ENCODE peak calls at places on chromosomes 13 and 19, in seven cellular contexts. I is body of pancreas; C is Jurkat, Clone E6-1; N is SJSA1; X is PC-9; U is pancreas; Z is hepatocyte. T is an unnamed sample.
A peak's percentile ranks its signal among the peaks of the same experiment; 100 is the strongest.

GRCh38 chr19:57719901-57720519 is 7.4 kb downstream of the ZNF671 start:
- DNase-seq in Z (no peak), N (no peak), C (no peak), U (no peak), X (no peak), I (no peak), T (no peak)

GRCh38 chr19:56837892-56838679 is 2.4 kb downstream of the PEG3 start:
- DNase-seq in C (no peak), X (no peak), Z (no peak), U (peak; percentile 78), N (no peak), I (peak; percentile 87), T (no peak)

GRCh38 chr13:44710576-44710975 is 134.4 kb upstream of the TSC22D1 start:
- DNase-seq in I (no peak), U (no peak), N (peak; percentile 15), X (peak; percentile 89), Z (no peak), C (no peak), T (no peak)

GRCh38 chr13:59064042-59064441 is 1099.7 kb downstream of the DIAPH3 start:
- DNase-seq in N (no peak), X (no peak), U (no peak), C (no peak), Z (no peak), I (no peak), T (no peak)

GRCh38 chr13:112103260-112103843 is 36.4 kb downstream of the SOX1 start:
- DNase-seq in I (no peak), Z (no peak), C (no peak), U (no peak), X (no peak), N (no peak), T (no peak)

GRCh38 chr13:111900390-111901180 is 166.4 kb upstream of the SOX1 start:
- DNase-seq in N (no peak), C (no peak), U (no peak), X (no peak), I (no peak), Z (no peak), T (no peak)

GRCh38 chr13:104900186-104900817 is 1635.2 kb downstream of the EFNB2 start:
- DNase-seq in I (no peak), Z (no peak), X (no peak), C (no peak), N (no peak), U (no peak), T (no peak)

GRCh38 chr13:19838726-19839342 is 24.6 kb downstream of the ZMYM5 start:
- DNase-seq in C (no peak), Z (no peak), I (no peak), X (no peak), U (no peak), N (no peak), T (no peak)

GRCh38 chr19:22603518-22604440 is 30.3 kb upstream of the ZNF492 start:
- DNase-seq in I (no peak), U (no peak), Z (no peak), X (no peak), N (no peak), C (no peak), T (no peak)

GRCh38 chr19:21022996-21023395 is 2.5 kb downstream of the ZNF430 start:
- DNase-seq in C (no peak), Z (peak; percentile 38), N (no peak), U (no peak), I (no peak), X (peak; percentile 54), T (no peak)

GRCh38 chr19:15532779-15533521 is 24.6 kb downstream of the CYP4F22 start:
- DNase-seq in X (peak; percentile 58), I (peak; percentile 2), Z (no peak), U (no peak), C (no peak), N (no peak), T (peak; percentile 14)

GRCh38 chr13:114109646-114110045 is 22.8 kb downstream of the RASA3 start:
- DNase-seq in I (no peak), N (no peak), U (no peak), X (no peak), C (no peak), Z (no peak), T (no peak)

GRCh38 chr13:112710855-112711527 is 21.2 kb downstream of the ATP11A start:
- DNase-seq in N (no peak), X (no peak), U (no peak), Z (no peak), I (no peak), C (no peak), T (no peak)

GRCh38 chr19:41330946-41331678 is 21.1 kb downstream of the CCDC97 start:
- DNase-seq in I (no peak), X (no peak), N (no peak), U (no peak), Z (no peak), C (no peak), T (no peak)

GRCh38 chr13:28137556-28137955 is 789 bp upstream of the PAN3 start:
- DNase-seq in U (no peak), N (peak; percentile 0), I (peak; percentile 8), Z (no peak), X (no peak), C (no peak), T (no peak)

GRCh38 chr19:17021793-17022590 is 4.6 kb downstream of the CPAMD8 start:
- DNase-seq in U (no peak), I (peak; percentile 16), X (peak; percentile 99), N (no peak), Z (no peak), C (no peak), T (no peak)

GRCh38 chr19:32254128-32254527 is 91.3 kb upstream of the ZNF507 start:
- DNase-seq in Z (no peak), U (no peak), X (no peak), I (no peak), N (no peak), C (no peak), T (no peak)

GRCh38 chr19:30148803-30149202 is 206.8 kb downstream of the URI1 start:
- DNase-seq in I (no peak), Z (no peak), N (no peak), X (no peak), U (no peak), C (no peak), T (no peak)

DNA sequence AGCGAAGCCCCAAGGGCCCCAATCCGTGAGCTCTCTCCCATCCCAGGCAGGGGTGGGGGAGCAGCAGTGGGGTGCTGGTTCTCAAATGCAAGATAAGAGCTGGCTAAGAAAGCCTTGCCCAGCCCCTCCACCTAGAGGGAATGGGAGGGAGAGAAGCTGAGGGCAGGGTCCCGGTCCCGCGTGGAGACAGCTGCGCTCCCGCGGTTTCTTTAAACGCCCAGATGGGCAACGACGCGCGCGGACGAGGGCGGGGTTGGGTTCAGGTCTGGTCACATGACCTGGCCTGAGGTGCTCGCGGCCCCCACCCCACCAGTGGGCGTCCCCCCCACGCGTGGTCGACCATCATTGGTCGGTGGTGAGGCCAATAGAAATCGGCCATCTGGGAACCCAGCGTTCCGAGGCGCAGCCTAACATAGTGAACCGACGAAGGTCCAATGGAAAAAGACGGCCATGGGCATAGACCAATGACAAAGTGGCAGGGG is 314 bp upstream of the CALR start:
- DNase-seq in U (peak; percentile 100), I (peak; percentile 100), Z (peak; percentile 99), N (peak; percentile 98), C (peak; percentile 99), X (peak; percentile 98), T (peak; percentile 99)
- H3K4me3 ChIP-seq in U (peak overlapping the region; percentile 87), I (peak overlapping the region; percentile 99), Z (peak overlapping the region; percentile 17), N (peak overlapping the region; percentile 80), C (peak overlapping the region; percentile 81), X (peak overlapping the region; percentile 99), T (peak overlapping the region; percentile 90)

GRCh38 chr19:35156673-35157014 is 2.1 kb downstream of the FXYD5 start:
- DNase-seq in X (no peak), U (no peak), N (no peak), I (no peak), C (no peak), Z (no peak), T (no peak)
- H3K4me3 ChIP-seq in X (peak overlapping the region; percentile 71), U (no peak overlapping the region), N (no peak overlapping the region), I (no peak overlapping the region), C (no peak overlapping the region), Z (no peak overlapping the region), T (peak overlapping the region; percentile 93)

GRCh38 chr19:55069137-55069858 is 6.3 kb upstream of the RDH13 start:
- DNase-seq in Z (peak; percentile 82), C (peak; percentile 5), U (peak; percentile 50), N (no peak), I (peak; percentile 69), X (peak; percentile 98), T (no peak)
- H3K4me3 ChIP-seq in Z (peak overlapping the region; percentile 2), C (no peak overlapping the region), U (no peak overlapping the region), N (no peak overlapping the region), I (no peak overlapping the region), X (peak overlapping the region; percentile 63), T (no peak overlapping the region)

DNA sequence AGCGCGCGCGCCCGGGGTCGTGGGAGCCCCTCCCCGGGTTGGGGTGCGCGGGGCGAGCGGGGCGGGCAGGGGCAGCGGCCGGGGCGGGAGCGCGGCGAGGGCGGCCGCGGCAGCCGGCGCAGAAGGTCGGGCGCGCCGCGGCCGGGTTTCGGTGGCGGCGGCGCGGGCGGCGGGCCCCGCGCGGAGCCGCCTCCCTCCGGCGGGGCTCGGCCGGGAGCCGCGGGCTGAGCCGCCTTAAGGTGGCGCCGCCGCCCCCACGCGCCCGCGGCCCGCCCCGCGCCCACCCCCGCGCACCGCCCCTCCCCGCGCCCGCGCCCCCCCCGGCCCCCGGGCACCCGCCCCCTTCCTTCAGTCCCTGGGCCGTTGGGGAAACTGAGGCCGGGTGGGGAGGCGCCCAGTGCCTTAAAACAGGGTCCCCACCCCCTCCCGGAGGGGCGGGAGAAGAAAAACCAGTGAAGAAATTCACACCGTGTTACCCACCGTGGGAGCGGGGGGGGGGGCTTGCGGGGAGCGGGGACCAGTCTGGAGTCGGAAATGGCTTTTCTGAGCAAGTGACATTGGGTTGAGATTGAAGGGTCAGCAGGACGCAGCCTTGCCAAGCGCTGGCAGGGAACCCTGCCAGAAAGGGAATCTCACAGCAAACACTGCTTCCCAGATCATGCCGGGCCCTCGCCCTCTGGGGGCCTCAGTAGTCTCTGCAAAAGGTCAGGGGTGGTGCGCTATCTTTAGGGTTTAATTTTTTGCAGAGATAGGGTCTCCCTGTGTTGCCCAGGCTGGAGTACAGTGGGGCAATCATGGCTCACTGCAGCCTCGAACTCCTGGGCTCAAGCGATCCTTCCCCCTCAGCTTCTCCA is at the start of gene TLE2:
- DNase-seq in X (no peak), N (no peak), I (peak; percentile 20), C (no peak), Z (peak; percentile 44), U (no peak), T (no peak)
- H3K4me3 ChIP-seq in X (peak within 1 kb of the TSS; percentile 60), N (peak within 1 kb of the TSS; percentile 44), I (peak within 1 kb of the TSS; percentile 93), C (peak within 1 kb of the TSS; percentile 58), Z (peak within 1 kb of the TSS; percentile 71), U (peak within 1 kb of the TSS; percentile 35), T (peak within 1 kb of the TSS; percentile 52)

GRCh38 chr19:45955905-45956608 is 17.6 kb downstream of the NOVA2 start:
- DNase-seq in Z (no peak), U (no peak), N (peak; percentile 78), I (peak; percentile 23), C (no peak), X (peak; percentile 80), T (no peak)
- H3K4me3 ChIP-seq in Z (no peak overlapping the region), U (no peak overlapping the region), N (no peak overlapping the region), I (no peak overlapping the region), C (no peak overlapping the region), X (peak overlapping the region; percentile 30), T (no peak overlapping the region)

T was measured in naive thymus-derived CD4-positive, alpha-beta T cell.